ENCODE peak calls at places on chromosomes 16 and 17, in four cellular contexts. V is RWPE1, A is stomach, P is EL. Z is an unnamed sample.

GRCh38 chr17:7889166-7889584 is 586 bp downstream of the CHD3 start:
- DNase-seq in V (peak; percentile 82), A (peak; percentile 99), P (peak; percentile 95), Z (peak; percentile 94)

GRCh38 chr17:76005263-76006149 is 4.9 kb downstream of the CDK3 start:
- DNase-seq in V (peak; percentile 44), A (peak; percentile 86), P (peak; percentile 63), Z (peak; percentile 19)

GRCh38 chr16:52086901-52087300 is 460.0 kb downstream of the TOX3 start:
- DNase-seq in V (no peak), A (no peak), P (no peak), Z (no peak)

GRCh38 chr17:66276328-66276937 is 26.0 kb upstream of the PRKCA start:
- DNase-seq in V (no peak), A (no peak), P (peak; percentile 56), Z (no peak)

GRCh38 chr17:82244413-82245140 is 15.7 kb downstream of the SLC16A3 start:
- DNase-seq in V (no peak), A (no peak), P (no peak), Z (no peak)

GRCh38 chr16:79768594-79768993 is 168.1 kb upstream of the MAF start:
- DNase-seq in V (no peak), A (no peak), P (no peak), Z (no peak)

GRCh38 chr16:28110074-28110473 is 46.6 kb upstream of the GSG1L start:
- DNase-seq in V (no peak), A (peak; percentile 5), P (no peak), Z (no peak)

GRCh38 chr16:50474138-50474537 is 74.1 kb upstream of the NKD1 start:
- DNase-seq in V (no peak), A (no peak), P (no peak), Z (no peak)

GRCh38 chr17:6108987-6109386 is 38.8 kb downstream of the WSCD1 start:
- DNase-seq in V (no peak), A (no peak), P (no peak), Z (no peak)

GRCh38 chr16:89319883-89320716 is 102.6 kb downstream of the ZNF778 start:
- DNase-seq in V (peak; percentile 82), A (peak; percentile 51), P (peak; percentile 91), Z (peak; percentile 64)

GRCh38 chr16:83224642-83225041 is 583.1 kb upstream of the HSBP1 start:
- DNase-seq in V (no peak), A (no peak), P (no peak), Z (no peak)

Z was measured in thoracic aorta.